ENCODE peak calls at places on chromosome 1, in ten cellular contexts. F is CD8-positive, alpha-beta T cell; A is tibial nerve; Y is stomach; N is astrocyte of the spinal cord; Q is AG10803; X is endothelial cell of umbilical vein; V is keratinocyte; O is SJSA1; B is uterus. J is an unnamed sample.

GRCh38 chr1:74858136-74858535 is 125.2 kb downstream of the TYW3 start:
- DNase-seq in F (no peak), A (no peak), Y (no peak), N (peak; percentile 40), Q (no peak), X (no peak), V (no peak), O (no peak), B (no peak), J (no peak)

GRCh38 chr1:9655127-9655723 is 3.7 kb downstream of the PIK3CD start:
- DNase-seq in F (no peak), A (no peak), Y (no peak), N (no peak), Q (no peak), X (no peak), V (no peak), O (no peak), B (no peak), J (no peak)

GRCh38 chr1:177600371-177600770 is 369.5 kb downstream of the SEC16B start:
- DNase-seq in F (no peak), A (no peak), Y (no peak), N (no peak), Q (no peak), X (no peak), V (no peak), O (no peak), B (no peak), J (no peak)

GRCh38 chr1:86750076-86750475 is 45.7 kb downstream of the SH3GLB1 start:
- DNase-seq in F (no peak), A (no peak), Y (no peak), N (no peak), Q (no peak), X (no peak), V (no peak), O (no peak), B (no peak), J (no peak)

GRCh38 chr1:81809808-81810207 is 9.1 kb downstream of the ADGRL2 start:
- DNase-seq in F (no peak), A (no peak), Y (no peak), N (no peak), Q (no peak), X (no peak), V (no peak), O (no peak), B (no peak), J (no peak)

GRCh38 chr1:63663301-63663700 is 70.1 kb downstream of the PGM1 start:
- DNase-seq in F (no peak), A (no peak), Y (no peak), N (peak; percentile 39), Q (peak; percentile 59), X (no peak), V (no peak), O (no peak), B (no peak), J (peak; percentile 29)

GRCh38 chr1:94522304-94522703 is 19.3 kb downstream of the F3 start:
- DNase-seq in F (no peak), A (no peak), Y (no peak), N (peak; percentile 76), Q (peak; percentile 74), X (peak; percentile 52), V (no peak), O (peak; percentile 64), B (peak; percentile 41), J (peak; percentile 87)

GRCh38 chr1:103109291-103109920 is 1.1 kb upstream of the COL11A1 start:
- DNase-seq in F (no peak), A (no peak), Y (no peak), N (no peak), Q (no peak), X (no peak), V (no peak), O (peak; percentile 48), B (no peak), J (no peak)

GRCh38 chr1:23897083-23897482 is 16.1 kb downstream of the CNR2 start:
- DNase-seq in F (no peak), A (no peak), Y (no peak), N (no peak), Q (no peak), X (no peak), V (no peak), O (no peak), B (no peak), J (no peak)

GRCh38 chr1:116853680-116854191 is 56.0 kb upstream of the PTGFRN start:
- DNase-seq in F (no peak), A (no peak), Y (peak; percentile 35), N (peak; percentile 94), Q (peak; percentile 71), X (peak; percentile 94), V (no peak), O (no peak), B (peak; percentile 34), J (peak; percentile 97)

GRCh38 chr1:16279186-16279585 is 42.2 kb upstream of the CPLANE2 start:
- DNase-seq in F (no peak), A (no peak), Y (no peak), N (no peak), Q (no peak), X (peak; percentile 29), V (no peak), O (no peak), B (no peak), J (no peak)

GRCh38 chr1:11376981-11377583 is 101.9 kb upstream of the DISP3 start:
- DNase-seq in F (no peak), A (no peak), Y (no peak), N (no peak), Q (no peak), X (no peak), V (no peak), O (no peak), B (no peak), J (no peak)

DNA sequence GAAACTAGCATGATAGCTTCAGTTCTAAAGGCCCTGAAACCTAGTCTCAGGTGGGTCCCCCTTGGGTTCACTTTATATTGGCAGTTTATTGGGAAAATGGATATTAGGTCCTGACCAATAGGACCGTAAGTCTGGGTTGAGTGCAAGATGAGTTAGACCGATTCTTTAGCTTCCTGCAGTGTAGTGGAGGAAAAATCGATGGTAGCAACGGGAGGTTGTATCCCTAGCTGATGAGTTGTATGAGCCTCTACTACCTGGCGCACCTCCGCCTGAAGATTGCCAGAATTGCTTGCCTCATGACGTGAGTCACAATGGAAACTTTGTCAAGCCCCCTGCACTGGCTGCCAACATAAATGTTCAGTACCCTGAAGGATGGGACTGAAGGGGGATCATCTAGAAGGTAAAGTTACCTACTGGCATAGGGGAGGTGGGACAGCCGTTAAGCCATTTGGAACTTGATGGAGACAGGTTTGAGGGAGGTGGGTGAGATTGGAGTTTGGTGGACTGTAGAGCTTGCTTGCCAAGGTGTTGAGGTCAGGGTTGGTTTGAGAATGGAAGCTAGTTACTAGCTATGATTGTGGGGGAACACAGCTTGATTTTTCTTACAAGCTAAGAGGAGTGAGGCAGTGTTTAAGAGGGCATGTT is 4.0 kb downstream of the RCC1 start:
- DNase-seq in F (no peak), A (no peak), Y (no peak), N (peak; percentile 24), Q (no peak), X (no peak), V (no peak), O (peak; percentile 48), B (no peak), J (peak; percentile 38)
- H3K4me3 ChIP-seq in F (peak overlapping the region; percentile 16), A (no peak overlapping the region), Y (peak overlapping the region; percentile 4), N (peak overlapping the region; percentile 97), Q (peak overlapping the region; percentile 30), X (peak overlapping the region; percentile 4), V (peak overlapping the region; percentile 23), O (peak overlapping the region; percentile 60), B (no peak overlapping the region), J (peak overlapping the region; percentile 93)

GRCh38 chr1:3518256-3518655 is 63.8 kb downstream of the ARHGEF16 start:
- DNase-seq in F (no peak), A (no peak), Y (no peak), N (no peak), Q (no peak), X (no peak), V (no peak), O (no peak), B (no peak), J (no peak)
- H3K4me3 ChIP-seq in F (no peak overlapping the region), A (no peak overlapping the region), Y (no peak overlapping the region), N (no peak overlapping the region), Q (no peak overlapping the region), X (no peak overlapping the region), V (no peak overlapping the region), O (no peak overlapping the region), B (no peak overlapping the region), J (no peak overlapping the region)

DNA sequence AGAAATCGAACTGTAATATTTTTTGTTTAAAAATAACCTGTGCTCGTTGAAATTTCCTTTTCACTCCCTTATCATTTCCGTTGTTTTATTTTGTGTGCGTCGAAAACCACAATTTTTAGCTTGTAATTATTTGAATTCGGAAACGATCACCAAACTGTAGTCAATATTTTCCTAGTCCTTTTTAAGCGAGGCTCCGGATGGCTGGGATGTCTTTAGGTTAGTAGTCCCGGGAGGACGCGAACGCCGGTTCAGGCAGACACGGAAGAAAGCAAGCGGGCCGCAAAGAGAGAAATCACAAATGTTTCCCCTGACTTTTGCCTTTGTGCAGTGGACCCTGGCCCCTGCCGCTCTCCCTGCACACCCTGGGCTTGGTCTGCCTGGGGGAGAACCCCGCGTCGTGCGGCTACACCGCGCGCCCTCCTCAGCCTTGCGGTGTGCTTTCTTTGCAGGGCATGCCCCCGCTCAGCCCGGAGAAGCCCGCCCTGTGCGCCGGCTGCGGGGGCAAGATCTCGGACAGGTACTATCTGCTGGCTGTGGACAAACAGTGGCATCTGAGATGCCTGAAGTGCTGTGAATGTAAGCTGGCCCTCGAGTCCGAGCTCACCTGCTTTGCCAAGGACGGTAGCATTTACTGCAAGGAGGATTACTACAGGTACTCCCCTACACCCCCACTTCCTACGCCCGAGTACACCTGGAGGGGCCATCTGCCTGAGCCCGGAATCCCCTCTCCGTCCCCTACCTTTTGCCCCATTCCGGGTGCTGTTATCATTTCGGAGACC is 2.5 kb downstream of the LHX9 start:
- DNase-seq in F (no peak), A (no peak), Y (no peak), N (no peak), Q (no peak), X (peak; percentile 16), V (no peak), O (no peak), B (no peak), J (no peak)
- H3K4me3 ChIP-seq in F (no peak overlapping the region), A (no peak overlapping the region), Y (no peak overlapping the region), N (no peak overlapping the region), Q (peak overlapping the region; percentile 73), X (no peak overlapping the region), V (no peak overlapping the region), O (no peak overlapping the region), B (no peak overlapping the region), J (no peak overlapping the region)

DNA sequence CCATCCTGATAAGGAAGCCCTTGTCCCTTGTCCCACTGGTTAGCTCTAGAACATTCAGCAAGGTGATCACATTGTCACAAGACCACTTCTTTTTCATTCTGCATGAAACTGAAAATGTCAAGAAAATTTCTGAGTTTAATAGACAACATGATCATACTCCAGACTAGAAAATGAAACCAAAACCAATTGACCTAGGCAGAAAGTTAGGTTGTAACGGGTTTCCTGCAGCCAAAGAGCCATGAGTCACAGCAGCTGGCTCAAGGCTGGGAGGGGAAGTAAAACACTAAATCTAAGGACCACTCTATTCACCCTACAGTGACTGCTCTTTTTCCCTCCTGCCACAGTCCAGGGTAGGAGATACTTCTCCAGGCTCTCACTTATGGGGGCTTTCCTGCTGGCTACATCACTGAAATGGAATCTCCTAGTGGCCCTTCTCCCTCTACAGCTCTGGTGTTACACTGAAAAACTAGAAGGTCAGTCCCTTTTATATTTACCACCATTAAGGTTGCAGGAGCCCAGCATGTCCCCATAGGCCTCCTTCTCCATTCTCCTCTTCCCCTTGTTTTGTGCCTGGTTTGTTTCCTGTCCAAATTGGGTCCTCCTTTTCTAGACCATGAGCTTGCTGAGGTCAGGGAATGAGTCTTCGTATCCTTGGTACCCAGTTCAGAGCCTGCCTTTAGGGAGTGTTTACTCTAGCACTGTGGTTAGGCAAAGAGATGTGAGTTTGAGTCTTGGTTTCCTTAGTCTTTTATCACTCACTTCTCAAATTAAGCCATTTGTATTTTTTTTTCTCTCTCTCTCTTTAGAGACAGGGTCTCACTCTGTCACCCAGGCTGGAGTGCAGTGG is 236.5 kb upstream of the JUN start:
- DNase-seq in F (no peak), A (no peak), Y (peak; percentile 56), N (peak; percentile 86), Q (peak; percentile 73), X (peak; percentile 87), V (no peak), O (peak; percentile 79), B (peak; percentile 72), J (peak; percentile 86)
- H3K4me3 ChIP-seq in F (peak overlapping the region; percentile 22), A (peak overlapping the region; percentile 26), Y (peak overlapping the region; percentile 35), N (peak overlapping the region; percentile 4), Q (peak overlapping the region; percentile 49), X (no peak overlapping the region), V (peak overlapping the region; percentile 68), O (peak overlapping the region; percentile 8), B (peak overlapping the region; percentile 28), J (no peak overlapping the region)